ENCODE peak calls at places on chromosomes 7 and 10, in eight cellular contexts. V is neural crest cell; J is activated CD8-positive, alpha-beta memory T cell treated with anti-CD3 and anti-CD28 coated beads for 1 hour; N is GM03348; O is fibroblast of the aortic adventitia; I is RWPE1; T is COR-L47; M is CD4-positive, alpha-beta T cell. X is an unnamed sample.

GRCh38 chr7:150753826-150754603 is 16.8 kb downstream of the GIMAP5 start:
- DNase-seq in V (peak; percentile 11), J (no peak), N (no peak), O (no peak), I (no peak), T (no peak), M (no peak), X (peak; percentile 5)

GRCh38 chr10:116654816-116655215 is 34.1 kb downstream of the PNLIPRP2 start:
- DNase-seq in V (peak; percentile 31), J (no peak), N (no peak), O (no peak), I (no peak), T (no peak), M (no peak), X (no peak)

GRCh38 chr7:41256186-41256945 is 446.5 kb downstream of the INHBA start:
- DNase-seq in V (no peak), J (no peak), N (peak; percentile 29), O (no peak), I (no peak), T (no peak), M (no peak), X (no peak)

GRCh38 chr10:47198221-47198620 is 101.8 kb upstream of the GDF10 start:
- DNase-seq in V (no peak), J (no peak), N (no peak), O (no peak), I (no peak), T (no peak), M (no peak), X (no peak)

GRCh38 chr7:23347682-23348180 is 48.6 kb downstream of the MALSU1 start:
- DNase-seq in V (no peak), J (no peak), N (peak; percentile 78), O (peak; percentile 81), I (peak; percentile 85), T (no peak), M (no peak), X (no peak)

GRCh38 chr10:98407017-98407743 is 7.8 kb downstream of the PYROXD2 start:
- DNase-seq in V (no peak), J (no peak), N (no peak), O (no peak), I (no peak), T (no peak), M (no peak), X (no peak)

GRCh38 chr7:99596408-99596955 is 1.6 kb upstream of the TMEM225B start:
- DNase-seq in V (no peak), J (no peak), N (no peak), O (no peak), I (no peak), T (no peak), M (no peak), X (no peak)

GRCh38 chr10:79149662-79150443 is 81.1 kb downstream of the ZMIZ1 start:
- DNase-seq in V (no peak), J (no peak), N (peak; percentile 95), O (peak; percentile 72), I (peak; percentile 91), T (no peak), M (peak; percentile 38), X (no peak)

GRCh38 chr7:22866965-22867364 is 44.3 kb upstream of the TOMM7 start:
- DNase-seq in V (no peak), J (no peak), N (peak; percentile 57), O (peak; percentile 86), I (no peak), T (no peak), M (no peak), X (no peak)

GRCh38 chr10:66931949-66932343 is 6.1 kb downstream of the LRRTM3 start:
- DNase-seq in V (no peak), J (no peak), N (no peak), O (no peak), I (no peak), T (no peak), M (no peak), X (no peak)

GRCh38 chr10:24456319-24456718 is 247.4 kb downstream of the KIAA1217 start:
- DNase-seq in V (no peak), J (no peak), N (peak; percentile 82), O (peak; percentile 82), I (peak; percentile 64), T (no peak), M (no peak), X (no peak)